ENCODE peak calls at places on chromosomes 2 and 18, in nine cellular contexts. One of them, this sample, is unnamed.

GRCh38 chr18:78912336-78912735 is 67.3 kb upstream of the SALL3 start:
- DNase-seq in A549: no peak
- DNase-seq in transverse colon: no peak
- DNase-seq in stomach: no peak
- DNase-seq in K562: no peak
- DNase-seq in tibial nerve: no peak
- DNase-seq in GM12878: no peak
- DNase-seq in ovary: no peak
- DNase-seq in HepG2: no peak
- DNase-seq in this sample: no peak

GRCh38 chr2:128788636-128789220 is 470.1 kb upstream of the HS6ST1 start:
- DNase-seq in A549: no peak
- DNase-seq in transverse colon: no peak
- DNase-seq in stomach: peak
- DNase-seq in K562: no peak
- DNase-seq in tibial nerve: no peak
- DNase-seq in GM12878: no peak
- DNase-seq in ovary: no peak
- DNase-seq in HepG2: no peak
- DNase-seq in this sample: peak

GRCh38 chr2:98869272-98869641 is 66.8 kb downstream of the CRACDL start:
- DNase-seq in A549: peak
- DNase-seq in transverse colon: peak
- DNase-seq in stomach: peak
- DNase-seq in K562: no peak
- DNase-seq in tibial nerve: no peak
- DNase-seq in GM12878: no peak
- DNase-seq in ovary: no peak
- DNase-seq in HepG2: peak
- DNase-seq in this sample: no peak

GRCh38 chr2:181948227-181948626 is 37.4 kb upstream of the PPP1R1C start:
- DNase-seq in A549: no peak
- DNase-seq in transverse colon: no peak
- DNase-seq in stomach: no peak
- DNase-seq in K562: no peak
- DNase-seq in tibial nerve: no peak
- DNase-seq in GM12878: no peak
- DNase-seq in ovary: no peak
- DNase-seq in HepG2: no peak
- DNase-seq in this sample: no peak

GRCh38 chr18:12254137-12254819 is at the start of gene CIDEA:
- DNase-seq in A549: no peak
- DNase-seq in transverse colon: no peak
- DNase-seq in stomach: no peak
- DNase-seq in K562: peak
- DNase-seq in tibial nerve: no peak
- DNase-seq in GM12878: no peak
- DNase-seq in ovary: no peak
- DNase-seq in HepG2: no peak
- DNase-seq in this sample: no peak

GRCh38 chr2:28870146-28870891 is at the start of gene TRMT61B:
- DNase-seq in A549: peak
- DNase-seq in transverse colon: peak
- DNase-seq in stomach: peak
- DNase-seq in K562: peak
- DNase-seq in tibial nerve: peak
- DNase-seq in GM12878: peak
- DNase-seq in ovary: peak
- DNase-seq in HepG2: peak
- DNase-seq in this sample: peak

GRCh38 chr2:187302146-187302545 is 145.9 kb downstream of the CALCRL start:
- DNase-seq in A549: no peak
- DNase-seq in transverse colon: no peak
- DNase-seq in stomach: no peak
- DNase-seq in K562: no peak
- DNase-seq in tibial nerve: no peak
- DNase-seq in GM12878: no peak
- DNase-seq in ovary: no peak
- DNase-seq in HepG2: no peak
- DNase-seq in this sample: no peak

GRCh38 chr2:158391876-158392275 is 64.7 kb downstream of the CCDC148 start:
- DNase-seq in A549: peak
- DNase-seq in transverse colon: no peak
- DNase-seq in stomach: no peak
- DNase-seq in K562: no peak
- DNase-seq in tibial nerve: no peak
- DNase-seq in GM12878: no peak
- DNase-seq in ovary: no peak
- DNase-seq in HepG2: peak
- DNase-seq in this sample: no peak

GRCh38 chr18:13252696-13253410 is 34.3 kb downstream of the LDLRAD4 start:
- DNase-seq in A549: no peak
- DNase-seq in transverse colon: no peak
- DNase-seq in stomach: no peak
- DNase-seq in K562: no peak
- DNase-seq in tibial nerve: no peak
- DNase-seq in GM12878: no peak
- DNase-seq in ovary: no peak
- DNase-seq in HepG2: no peak
- DNase-seq in this sample: peak

GRCh38 chr2:92072461-92073035 is 2798.7 kb upstream of the TEKT4 start:
- DNase-seq in A549: no peak
- DNase-seq in transverse colon: peak
- DNase-seq in stomach: peak
- DNase-seq in K562: peak
- DNase-seq in tibial nerve: no peak
- DNase-seq in GM12878: no peak
- DNase-seq in ovary: peak
- DNase-seq in HepG2: no peak
- DNase-seq in this sample: peak

GRCh38 chr2:26942543-26943295 is 27.7 kb upstream of the MAPRE3 start:
- DNase-seq in A549: peak
- DNase-seq in transverse colon: peak
- DNase-seq in stomach: peak
- DNase-seq in K562: peak
- DNase-seq in tibial nerve: peak
- DNase-seq in GM12878: no peak
- DNase-seq in ovary: peak
- DNase-seq in HepG2: peak
- DNase-seq in this sample: peak

GRCh38 chr18:70620837-70621612 is 332.2 kb downstream of the SOCS6 start:
- DNase-seq in A549: no peak
- DNase-seq in transverse colon: no peak
- DNase-seq in stomach: no peak
- DNase-seq in K562: no peak
- DNase-seq in tibial nerve: no peak
- DNase-seq in GM12878: no peak
- DNase-seq in ovary: no peak
- DNase-seq in HepG2: no peak
- DNase-seq in this sample: no peak

GRCh38 chr2:136538489-136538888 is 226.9 kb upstream of the THSD7B start:
- DNase-seq in A549: no peak
- DNase-seq in transverse colon: no peak
- DNase-seq in stomach: no peak
- DNase-seq in K562: no peak
- DNase-seq in tibial nerve: no peak
- DNase-seq in GM12878: no peak
- DNase-seq in ovary: no peak
- DNase-seq in HepG2: no peak
- DNase-seq in this sample: no peak

GRCh38 chr2:2793925-2794324 is 462.9 kb upstream of the MYT1L start:
- DNase-seq in A549: no peak
- DNase-seq in transverse colon: no peak
- DNase-seq in stomach: no peak
- DNase-seq in K562: no peak
- DNase-seq in tibial nerve: no peak
- DNase-seq in GM12878: no peak
- DNase-seq in ovary: no peak
- DNase-seq in HepG2: no peak
- DNase-seq in this sample: no peak

GRCh38 chr2:95034221-95034620 is 8.7 kb downstream of the MAL start:
- DNase-seq in A549: no peak
- DNase-seq in transverse colon: no peak
- DNase-seq in stomach: no peak
- DNase-seq in K562: no peak
- DNase-seq in tibial nerve: no peak
- DNase-seq in GM12878: no peak
- DNase-seq in ovary: no peak
- DNase-seq in HepG2: no peak
- DNase-seq in this sample: no peak

GRCh38 chr2:184272040-184272439 is 326.3 kb upstream of the ZNF804A start:
- DNase-seq in A549: no peak
- DNase-seq in transverse colon: no peak
- DNase-seq in stomach: no peak
- DNase-seq in K562: no peak
- DNase-seq in tibial nerve: no peak
- DNase-seq in GM12878: no peak
- DNase-seq in ovary: no peak
- DNase-seq in HepG2: no peak
- DNase-seq in this sample: no peak

DNA sequence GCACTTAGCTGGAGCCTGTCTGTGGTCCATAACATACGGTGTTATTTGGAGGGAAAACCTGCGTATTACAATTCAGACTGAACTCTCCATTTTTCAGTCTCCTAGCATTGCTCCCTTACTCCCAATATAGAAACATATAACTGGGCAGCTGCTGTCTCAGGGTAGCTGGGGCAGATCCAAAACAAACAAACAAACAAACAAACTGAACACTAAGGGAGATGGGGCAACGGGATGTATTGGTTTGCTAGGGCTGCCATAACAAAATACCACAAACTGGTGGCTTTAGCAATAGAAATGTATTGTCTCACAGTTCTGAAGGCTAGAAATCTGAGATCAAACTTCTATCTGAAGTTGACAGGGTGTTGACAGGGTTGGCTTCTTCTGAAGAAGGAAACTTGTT is 329.4 kb upstream of the ZNF804A start:
- DNase-seq in A549: no peak
- DNase-seq in transverse colon: no peak
- DNase-seq in stomach: no peak
- DNase-seq in K562: no peak
- DNase-seq in tibial nerve: no peak
- DNase-seq in GM12878: no peak
- DNase-seq in ovary: no peak
- DNase-seq in HepG2: no peak
- DNase-seq in this sample: no peak
- TF ChIP-seq POLR2A in A549: no peak
- TF ChIP-seq POLR2A in transverse colon: no peak
- TF ChIP-seq POLR2A in stomach: no peak
- TF ChIP-seq POLR2A in K562: no peak
- TF ChIP-seq POLR2A in tibial nerve: no peak
- TF ChIP-seq POLR2A in GM12878: no peak
- TF ChIP-seq POLR2A in ovary: no peak
- TF ChIP-seq POLR2A in HepG2: no peak
- TF ChIP-seq POLR2A in this sample: no peak

DNA sequence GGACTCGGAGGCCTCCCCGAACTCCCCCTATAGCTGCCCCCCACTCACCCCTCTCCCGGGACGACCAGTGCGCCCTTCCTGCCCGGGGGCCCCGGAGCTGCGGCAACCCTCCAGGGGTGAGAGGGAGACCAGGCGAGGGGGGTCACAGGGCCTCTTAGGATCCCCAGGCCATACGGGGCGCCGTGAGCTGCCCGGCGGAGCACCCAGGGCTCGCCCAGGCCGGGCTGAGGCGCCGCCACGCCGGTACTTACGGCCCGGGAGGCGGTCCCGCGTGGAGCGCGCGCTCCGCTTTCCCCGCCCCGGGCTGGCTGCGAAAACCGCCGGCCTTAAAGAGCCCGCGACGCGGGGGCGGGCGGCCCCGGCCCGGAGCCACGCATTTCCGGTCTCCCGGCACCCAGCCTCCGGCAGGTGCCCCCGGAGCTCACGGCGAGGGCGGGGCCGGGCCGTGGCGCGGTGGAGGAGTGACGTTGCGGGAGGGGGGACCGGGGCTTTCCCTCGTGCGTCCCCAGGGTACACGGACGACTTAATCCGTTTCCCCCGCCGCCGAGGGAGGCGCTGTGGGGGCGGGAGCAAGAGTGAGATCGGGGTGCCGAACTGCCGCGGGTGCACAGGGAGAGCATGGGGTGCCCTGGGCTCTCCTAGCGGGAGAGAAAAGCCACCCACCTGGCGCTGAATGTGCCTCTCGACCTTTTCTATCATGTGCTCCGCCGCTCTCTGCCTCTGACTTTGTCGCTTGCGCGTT is at the start of gene METTL21A:
- DNase-seq in A549: peak
- DNase-seq in transverse colon: peak
- DNase-seq in stomach: peak
- DNase-seq in K562: peak
- DNase-seq in tibial nerve: peak
- DNase-seq in GM12878: peak
- DNase-seq in ovary: peak
- DNase-seq in HepG2: peak
- DNase-seq in this sample: peak
- TF ChIP-seq CTCF in A549: peak
- TF ChIP-seq CTCF in transverse colon: peak
- TF ChIP-seq CTCF in stomach: no peak
- TF ChIP-seq CTCF in K562: peak
- TF ChIP-seq CTCF in tibial nerve: peak
- TF ChIP-seq CTCF in GM12878: peak
- TF ChIP-seq CTCF in ovary: peak
- TF ChIP-seq CTCF in HepG2: peak
- TF ChIP-seq CTCF in this sample: no peak

GRCh38 chr2:53711271-53711780 is 56.3 kb upstream of the CHAC2 start:
- DNase-seq in A549: no peak
- DNase-seq in transverse colon: no peak
- DNase-seq in stomach: no peak
- DNase-seq in K562: no peak
- DNase-seq in tibial nerve: no peak
- DNase-seq in GM12878: no peak
- DNase-seq in ovary: no peak
- DNase-seq in HepG2: no peak
- DNase-seq in this sample: no peak

DNA sequence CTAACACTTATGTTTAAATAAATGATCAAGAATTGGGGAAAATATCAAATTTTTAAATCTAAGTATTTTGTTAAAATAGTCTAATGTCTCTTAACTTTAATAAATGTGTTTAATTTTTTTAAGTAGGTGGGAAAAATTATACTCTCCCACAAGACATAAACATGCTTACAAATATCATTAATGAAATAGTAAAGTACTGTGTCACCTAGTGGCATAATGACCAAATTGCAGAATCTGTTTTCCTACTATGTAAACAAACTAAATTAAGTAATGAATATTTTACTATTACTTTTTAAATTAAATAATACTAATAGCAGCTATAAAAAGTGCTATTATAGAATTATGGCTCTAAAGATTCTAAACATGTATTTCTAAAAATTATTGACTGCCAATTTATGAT is 52.0 kb upstream of the CHAC2 start:
- DNase-seq in A549: peak
- DNase-seq in transverse colon: no peak
- DNase-seq in stomach: no peak
- DNase-seq in K562: no peak
- DNase-seq in tibial nerve: no peak
- DNase-seq in GM12878: no peak
- DNase-seq in ovary: no peak
- DNase-seq in HepG2: no peak
- DNase-seq in this sample: no peak
- TF ChIP-seq EP300 in A549: no peak
- TF ChIP-seq EP300 in transverse colon: no peak
- TF ChIP-seq EP300 in stomach: no peak
- TF ChIP-seq EP300 in K562: no peak
- TF ChIP-seq EP300 in tibial nerve: no peak
- TF ChIP-seq EP300 in GM12878: no peak
- TF ChIP-seq EP300 in ovary: no peak
- TF ChIP-seq EP300 in HepG2: no peak
- TF ChIP-seq EP300 in this sample: no peak

GRCh38 chr2:237403024-237403882 is 10.7 kb downstream of the COL6A3 start:
- DNase-seq in A549: no peak
- DNase-seq in transverse colon: no peak
- DNase-seq in stomach: no peak
- DNase-seq in K562: no peak
- DNase-seq in tibial nerve: peak
- DNase-seq in GM12878: no peak
- DNase-seq in ovary: no peak
- DNase-seq in HepG2: no peak
- DNase-seq in this sample: peak
- TF ChIP-seq POLR2A in A549: no peak
- TF ChIP-seq POLR2A in transverse colon: no peak
- TF ChIP-seq POLR2A in stomach: no peak
- TF ChIP-seq POLR2A in K562: no peak
- TF ChIP-seq POLR2A in tibial nerve: no peak
- TF ChIP-seq POLR2A in GM12878: no peak
- TF ChIP-seq POLR2A in ovary: no peak
- TF ChIP-seq POLR2A in HepG2: no peak
- TF ChIP-seq POLR2A in this sample: no peak

This sample was measured in sigmoid colon.